ENCODE peak calls at places on chromosomes 4 and X, in nine cellular contexts. R, V, Z, B, J, K, C, D and I are unnamed samples.

GRCh38 chr4:78672441-78672815 is 103.7 kb upstream of the BMP2K start:
- DNase-seq in R (no peak), V (no peak), Z (no peak), B (no peak), J (no peak), K (no peak), C (no peak), D (no peak), I (no peak)

GRCh38 chr4:70688795-70689231 is 481 bp downstream of the UTP3 start:
- DNase-seq in R (no peak), V (no peak), Z (no peak), B (no peak), J (no peak), K (no peak), C (no peak), D (no peak), I (no peak)

GRCh38 chrX:141278306-141278705 is 36.0 kb upstream of the SPANXC start:
- DNase-seq in R (peak; percentile 22), V (no peak), Z (no peak), B (peak; percentile 1), J (no peak), K (no peak), C (no peak), D (peak; percentile 32), I (no peak)

GRCh38 chr4:338759-339097 is 1.1 kb downstream of the ZNF141 start:
- DNase-seq in R (no peak), V (no peak), Z (no peak), B (peak; percentile 2), J (no peak), K (no peak), C (no peak), D (no peak), I (no peak)

GRCh38 chr4:36198861-36199260 is 45.5 kb downstream of the ARAP2 start:
- DNase-seq in R (no peak), V (no peak), Z (no peak), B (no peak), J (no peak), K (no peak), C (no peak), D (no peak), I (no peak)

GRCh38 chrX:120302434-120302833 is 8.8 kb downstream of the TMEM255A start:
- DNase-seq in R (no peak), V (no peak), Z (no peak), B (no peak), J (no peak), K (no peak), C (peak; percentile 36), D (no peak), I (no peak)

GRCh38 chrX:48697182-48697727 is 721 bp downstream of the SUV39H1 start:
- DNase-seq in R (no peak), V (no peak), Z (no peak), B (no peak), J (no peak), K (no peak), C (no peak), D (no peak), I (no peak)

GRCh38 chr4:19776929-19777328 is 474.8 kb upstream of the SLIT2 start:
- DNase-seq in R (no peak), V (no peak), Z (no peak), B (no peak), J (no peak), K (no peak), C (no peak), D (peak; percentile 21), I (no peak)

GRCh38 chr4:98517444-98518021 is 140.9 kb downstream of the TSPAN5 start:
- DNase-seq in R (peak; percentile 51), V (no peak), Z (no peak), B (no peak), J (no peak), K (no peak), C (no peak), D (peak; percentile 87), I (no peak)

GRCh38 chr4:37882665-37883296 is 8.1 kb upstream of the TBC1D1 start:
- DNase-seq in R (peak; percentile 2), V (no peak), Z (no peak), B (no peak), J (no peak), K (no peak), C (no peak), D (no peak), I (no peak)

GRCh38 chrX:150200820-150201287 is 162.3 kb upstream of the MAMLD1 start:
- DNase-seq in R (peak; percentile 93), V (no peak), Z (no peak), B (no peak), J (peak; percentile 14), K (no peak), C (no peak), D (peak; percentile 95), I (no peak)

GRCh38 chrX:4710618-4711433 is 997.4 kb upstream of the PRKX start:
- DNase-seq in R (peak; percentile 56), V (peak; percentile 76), Z (no peak), B (no peak), J (peak; percentile 25), K (no peak), C (no peak), D (no peak), I (no peak)

GRCh38 chrX:106306391-106306947 is 138.4 kb downstream of the PWWP3B start:
- DNase-seq in R (no peak), V (no peak), Z (no peak), B (no peak), J (no peak), K (no peak), C (no peak), D (no peak), I (no peak)

GRCh38 chr4:53005149-53005546 is 143.0 kb downstream of the RASL11B start:
- DNase-seq in R (no peak), V (no peak), Z (no peak), B (no peak), J (no peak), K (no peak), C (no peak), D (no peak), I (no peak)

GRCh38 chr4:168723020-168723419 is 226.2 kb downstream of the PALLD start:
- DNase-seq in R (no peak), V (no peak), Z (no peak), B (no peak), J (no peak), K (no peak), C (no peak), D (peak; percentile 76), I (no peak)

GRCh38 chr4:13570916-13571315 is 26.6 kb upstream of the NKX3-2 start:
- DNase-seq in R (no peak), V (no peak), Z (no peak), B (no peak), J (no peak), K (no peak), C (no peak), D (peak; percentile 37), I (no peak)

GRCh38 chr4:140186651-140187315 is 32.8 kb upstream of the MAML3 start:
- DNase-seq in R (peak; percentile 18), V (peak; percentile 50), Z (no peak), B (no peak), J (no peak), K (no peak), C (no peak), D (peak; percentile 58), I (no peak)

GRCh38 chrX:10395179-10395578 is 225.2 kb downstream of the MID1 start:
- DNase-seq in R (no peak), V (no peak), Z (no peak), B (no peak), J (no peak), K (no peak), C (no peak), D (no peak), I (no peak)

GRCh38 chrX:41621236-41621651 is 67.5 kb upstream of the GPR34 start:
- DNase-seq in R (peak; percentile 73), V (no peak), Z (no peak), B (no peak), J (no peak), K (no peak), C (no peak), D (no peak), I (no peak)

GRCh38 chr4:112327950-112328349 is 30.8 kb downstream of the ALPK1 start:
- DNase-seq in R (peak; percentile 27), V (no peak), Z (no peak), B (no peak), J (peak; percentile 15), K (peak; percentile 67), C (peak; percentile 16), D (peak; percentile 79), I (no peak)

GRCh38 chrX:24204331-24204730 is 54.8 kb downstream of the ZFX start:
- DNase-seq in R (no peak), V (no peak), Z (no peak), B (no peak), J (no peak), K (no peak), C (no peak), D (no peak), I (no peak)

GRCh38 chr4:100428051-100428450 is 89.8 kb downstream of the EMCN start:
- DNase-seq in R (peak; percentile 49), V (no peak), Z (no peak), B (no peak), J (no peak), K (no peak), C (no peak), D (no peak), I (no peak)

GRCh38 chr4:36244257-36245084 is at the start of gene ARAP2:
- DNase-seq in R (peak; percentile 15), V (peak; percentile 80), Z (peak; percentile 33), B (no peak), J (no peak), K (no peak), C (peak; percentile 81), D (peak; percentile 12), I (peak; percentile 48)

GRCh38 chrX:94576367-94577004 is 902.5 kb downstream of the FAM133A start:
- DNase-seq in R (no peak), V (no peak), Z (no peak), B (no peak), J (no peak), K (no peak), C (no peak), D (no peak), I (no peak)

GRCh38 chr4:52102587-52102986 is 51.5 kb downstream of the SPATA18 start:
- DNase-seq in R (peak; percentile 18), V (no peak), Z (no peak), B (no peak), J (no peak), K (no peak), C (no peak), D (no peak), I (no peak)

GRCh38 chrX:40273356-40274050 is 175.7 kb upstream of the BCOR start:
- DNase-seq in R (no peak), V (no peak), Z (no peak), B (no peak), J (no peak), K (no peak), C (no peak), D (peak; percentile 28), I (no peak)

GRCh38 chrX:10177620-10178019 is 20.8 kb downstream of the CLCN4 start:
- DNase-seq in R (no peak), V (no peak), Z (no peak), B (no peak), J (peak; percentile 77), K (no peak), C (no peak), D (peak; percentile 90), I (no peak)

GRCh38 chr4:159689526-159689925 is 586.6 kb downstream of the RAPGEF2 start:
- DNase-seq in R (no peak), V (no peak), Z (no peak), B (no peak), J (no peak), K (no peak), C (no peak), D (no peak), I (no peak)

GRCh38 chr4:114599231-114600065 is 841 bp downstream of the UGT8 start:
- DNase-seq in R (no peak), V (peak; percentile 43), Z (no peak), B (peak; percentile 27), J (no peak), K (peak; percentile 18), C (no peak), D (peak; percentile 13), I (no peak)

GRCh38 chr4:146648384-146648783 is 9.7 kb downstream of the POU4F2 start:
- DNase-seq in R (no peak), V (no peak), Z (no peak), B (no peak), J (no peak), K (no peak), C (no peak), D (no peak), I (no peak)

GRCh38 chrX:14919421-14919820 is 46.2 kb downstream of the MOSPD2 start:
- DNase-seq in R (no peak), V (no peak), Z (no peak), B (no peak), J (no peak), K (no peak), C (no peak), D (no peak), I (no peak)